ENCODE peak calls at places on chromosomes 6 and 20, in ten cellular contexts. One of them, this sample, is unnamed.

GRCh38 chr6:128519931-128520435 is 416 bp downstream of the PTPRK start:
- DNase-seq in activated T-cell treated with anti-CD3 and anti-CD28 coated beads, Interleukin-2, amount 50 U/mL, for 4 hours: peak
- DNase-seq in AG08396: peak
- DNase-seq in left cardiac atrium: peak
- DNase-seq in SHP77 treated with DMSO at 0.1 percent for 48 hours: no peak
- DNase-seq in RWPE1: no peak
- DNase-seq in ovary: peak
- DNase-seq in NCI-H187: no peak
- DNase-seq in H4: peak
- DNase-seq in stimulated activated naive B cell treated with anti-CD40 and anti-IgM and Interleukin-4, amounts not matched to agents 10 μg/mL and 1 μg/mL and 100 μg/mL, for 72 hours: peak
- DNase-seq in this sample: peak

GRCh38 chr6:149461670-149462069 is 23.1 kb downstream of the ZC3H12D start:
- DNase-seq in AG08396: no peak
- DNase-seq in left cardiac atrium: no peak
- DNase-seq in activated T-cell treated with anti-CD3 and anti-CD28 coated beads, Interleukin-2, amount 50 U/mL, for 4 hours: no peak
- DNase-seq in RWPE1: no peak
- DNase-seq in stimulated activated naive B cell treated with anti-CD40 and anti-IgM and Interleukin-4, amounts not matched to agents 10 μg/mL and 1 μg/mL and 100 μg/mL, for 72 hours: no peak
- DNase-seq in H4: no peak
- DNase-seq in SHP77 treated with DMSO at 0.1 percent for 48 hours: no peak
- DNase-seq in ovary: no peak
- DNase-seq in NCI-H187: no peak
- DNase-seq in this sample: no peak

GRCh38 chr6:160818934-160819333 is 116.9 kb downstream of the PLG start:
- DNase-seq in SHP77 treated with DMSO at 0.1 percent for 48 hours: no peak
- DNase-seq in stimulated activated naive B cell treated with anti-CD40 and anti-IgM and Interleukin-4, amounts not matched to agents 10 μg/mL and 1 μg/mL and 100 μg/mL, for 72 hours: no peak
- DNase-seq in ovary: no peak
- DNase-seq in NCI-H187: no peak
- DNase-seq in H4: no peak
- DNase-seq in left cardiac atrium: no peak
- DNase-seq in RWPE1: no peak
- DNase-seq in AG08396: no peak
- DNase-seq in activated T-cell treated with anti-CD3 and anti-CD28 coated beads, Interleukin-2, amount 50 U/mL, for 4 hours: no peak
- DNase-seq in this sample: no peak

GRCh38 chr6:143247586-143247985 is 186.9 kb downstream of the AIG1 start:
- DNase-seq in left cardiac atrium: no peak
- DNase-seq in AG08396: no peak
- DNase-seq in NCI-H187: no peak
- DNase-seq in RWPE1: no peak
- DNase-seq in H4: no peak
- DNase-seq in stimulated activated naive B cell treated with anti-CD40 and anti-IgM and Interleukin-4, amounts not matched to agents 10 μg/mL and 1 μg/mL and 100 μg/mL, for 72 hours: no peak
- DNase-seq in ovary: no peak
- DNase-seq in activated T-cell treated with anti-CD3 and anti-CD28 coated beads, Interleukin-2, amount 50 U/mL, for 4 hours: no peak
- DNase-seq in SHP77 treated with DMSO at 0.1 percent for 48 hours: no peak
- DNase-seq in this sample: no peak

GRCh38 chr6:5672581-5673011 is 334.1 kb downstream of the NRN1 start:
- DNase-seq in SHP77 treated with DMSO at 0.1 percent for 48 hours: no peak
- DNase-seq in stimulated activated naive B cell treated with anti-CD40 and anti-IgM and Interleukin-4, amounts not matched to agents 10 μg/mL and 1 μg/mL and 100 μg/mL, for 72 hours: no peak
- DNase-seq in activated T-cell treated with anti-CD3 and anti-CD28 coated beads, Interleukin-2, amount 50 U/mL, for 4 hours: no peak
- DNase-seq in ovary: peak
- DNase-seq in RWPE1: peak
- DNase-seq in NCI-H187: no peak
- DNase-seq in AG08396: peak
- DNase-seq in left cardiac atrium: no peak
- DNase-seq in H4: peak
- DNase-seq in this sample: peak

GRCh38 chr6:74115674-74116073 is 419.7 kb downstream of the CD109 start:
- DNase-seq in RWPE1: no peak
- DNase-seq in SHP77 treated with DMSO at 0.1 percent for 48 hours: no peak
- DNase-seq in H4: peak
- DNase-seq in NCI-H187: no peak
- DNase-seq in ovary: no peak
- DNase-seq in activated T-cell treated with anti-CD3 and anti-CD28 coated beads, Interleukin-2, amount 50 U/mL, for 4 hours: no peak
- DNase-seq in stimulated activated naive B cell treated with anti-CD40 and anti-IgM and Interleukin-4, amounts not matched to agents 10 μg/mL and 1 μg/mL and 100 μg/mL, for 72 hours: no peak
- DNase-seq in AG08396: peak
- DNase-seq in left cardiac atrium: no peak
- DNase-seq in this sample: peak

GRCh38 chr6:18585032-18585573 is 198.0 kb downstream of the RNF144B start:
- DNase-seq in RWPE1: peak
- DNase-seq in SHP77 treated with DMSO at 0.1 percent for 48 hours: peak
- DNase-seq in stimulated activated naive B cell treated with anti-CD40 and anti-IgM and Interleukin-4, amounts not matched to agents 10 μg/mL and 1 μg/mL and 100 μg/mL, for 72 hours: no peak
- DNase-seq in activated T-cell treated with anti-CD3 and anti-CD28 coated beads, Interleukin-2, amount 50 U/mL, for 4 hours: no peak
- DNase-seq in AG08396: peak
- DNase-seq in H4: peak
- DNase-seq in NCI-H187: no peak
- DNase-seq in ovary: no peak
- DNase-seq in left cardiac atrium: peak
- DNase-seq in this sample: peak

GRCh38 chr6:13522639-13523038 is 35.2 kb upstream of the GFOD1 start:
- DNase-seq in left cardiac atrium: no peak
- DNase-seq in AG08396: peak
- DNase-seq in SHP77 treated with DMSO at 0.1 percent for 48 hours: no peak
- DNase-seq in stimulated activated naive B cell treated with anti-CD40 and anti-IgM and Interleukin-4, amounts not matched to agents 10 μg/mL and 1 μg/mL and 100 μg/mL, for 72 hours: no peak
- DNase-seq in NCI-H187: no peak
- DNase-seq in activated T-cell treated with anti-CD3 and anti-CD28 coated beads, Interleukin-2, amount 50 U/mL, for 4 hours: no peak
- DNase-seq in RWPE1: peak
- DNase-seq in H4: no peak
- DNase-seq in ovary: no peak
- DNase-seq in this sample: no peak

GRCh38 chr6:128131566-128131965 is 230.7 kb upstream of the THEMIS start:
- DNase-seq in left cardiac atrium: no peak
- DNase-seq in NCI-H187: no peak
- DNase-seq in activated T-cell treated with anti-CD3 and anti-CD28 coated beads, Interleukin-2, amount 50 U/mL, for 4 hours: no peak
- DNase-seq in AG08396: no peak
- DNase-seq in H4: peak
- DNase-seq in ovary: no peak
- DNase-seq in RWPE1: no peak
- DNase-seq in SHP77 treated with DMSO at 0.1 percent for 48 hours: no peak
- DNase-seq in stimulated activated naive B cell treated with anti-CD40 and anti-IgM and Interleukin-4, amounts not matched to agents 10 μg/mL and 1 μg/mL and 100 μg/mL, for 72 hours: no peak
- DNase-seq in this sample: peak

GRCh38 chr6:100719883-100720682 is 161.0 kb downstream of the ASCC3 start:
- DNase-seq in AG08396: no peak
- DNase-seq in ovary: no peak
- DNase-seq in NCI-H187: no peak
- DNase-seq in left cardiac atrium: no peak
- DNase-seq in SHP77 treated with DMSO at 0.1 percent for 48 hours: no peak
- DNase-seq in RWPE1: peak
- DNase-seq in stimulated activated naive B cell treated with anti-CD40 and anti-IgM and Interleukin-4, amounts not matched to agents 10 μg/mL and 1 μg/mL and 100 μg/mL, for 72 hours: no peak
- DNase-seq in H4: peak
- DNase-seq in activated T-cell treated with anti-CD3 and anti-CD28 coated beads, Interleukin-2, amount 50 U/mL, for 4 hours: no peak
- DNase-seq in this sample: peak

GRCh38 chr20:48823960-48824497 is 3.8 kb downstream of the PREX1 start:
- DNase-seq in activated T-cell treated with anti-CD3 and anti-CD28 coated beads, Interleukin-2, amount 50 U/mL, for 4 hours: peak
- DNase-seq in left cardiac atrium: no peak
- DNase-seq in NCI-H187: no peak
- DNase-seq in H4: peak
- DNase-seq in ovary: no peak
- DNase-seq in RWPE1: peak
- DNase-seq in SHP77 treated with DMSO at 0.1 percent for 48 hours: no peak
- DNase-seq in stimulated activated naive B cell treated with anti-CD40 and anti-IgM and Interleukin-4, amounts not matched to agents 10 μg/mL and 1 μg/mL and 100 μg/mL, for 72 hours: peak
- DNase-seq in AG08396: peak
- DNase-seq in this sample: peak

GRCh38 chr6:8481727-8482126 is 46.4 kb upstream of the SLC35B3 start:
- DNase-seq in left cardiac atrium: no peak
- DNase-seq in SHP77 treated with DMSO at 0.1 percent for 48 hours: no peak
- DNase-seq in RWPE1: peak
- DNase-seq in ovary: no peak
- DNase-seq in H4: peak
- DNase-seq in stimulated activated naive B cell treated with anti-CD40 and anti-IgM and Interleukin-4, amounts not matched to agents 10 μg/mL and 1 μg/mL and 100 μg/mL, for 72 hours: no peak
- DNase-seq in NCI-H187: no peak
- DNase-seq in AG08396: no peak
- DNase-seq in activated T-cell treated with anti-CD3 and anti-CD28 coated beads, Interleukin-2, amount 50 U/mL, for 4 hours: no peak
- DNase-seq in this sample: peak

GRCh38 chr6:17714879-17715860 is 8.4 kb upstream of the NUP153 start:
- DNase-seq in RWPE1: peak
- DNase-seq in NCI-H187: no peak
- DNase-seq in left cardiac atrium: no peak
- DNase-seq in AG08396: peak
- DNase-seq in activated T-cell treated with anti-CD3 and anti-CD28 coated beads, Interleukin-2, amount 50 U/mL, for 4 hours: no peak
- DNase-seq in stimulated activated naive B cell treated with anti-CD40 and anti-IgM and Interleukin-4, amounts not matched to agents 10 μg/mL and 1 μg/mL and 100 μg/mL, for 72 hours: no peak
- DNase-seq in SHP77 treated with DMSO at 0.1 percent for 48 hours: no peak
- DNase-seq in ovary: no peak
- DNase-seq in H4: peak
- DNase-seq in this sample: peak

GRCh38 chr20:57665589-57665971 is 44.2 kb downstream of the PMEPA1 start:
- DNase-seq in H4: no peak
- DNase-seq in ovary: no peak
- DNase-seq in NCI-H187: no peak
- DNase-seq in SHP77 treated with DMSO at 0.1 percent for 48 hours: no peak
- DNase-seq in AG08396: no peak
- DNase-seq in RWPE1: no peak
- DNase-seq in left cardiac atrium: no peak
- DNase-seq in stimulated activated naive B cell treated with anti-CD40 and anti-IgM and Interleukin-4, amounts not matched to agents 10 μg/mL and 1 μg/mL and 100 μg/mL, for 72 hours: no peak
- DNase-seq in activated T-cell treated with anti-CD3 and anti-CD28 coated beads, Interleukin-2, amount 50 U/mL, for 4 hours: no peak
- DNase-seq in this sample: no peak

GRCh38 chr20:44715495-44716308 is 533 bp downstream of the CCN5 start:
- DNase-seq in NCI-H187: no peak
- DNase-seq in activated T-cell treated with anti-CD3 and anti-CD28 coated beads, Interleukin-2, amount 50 U/mL, for 4 hours: no peak
- DNase-seq in ovary: no peak
- DNase-seq in AG08396: no peak
- DNase-seq in left cardiac atrium: no peak
- DNase-seq in SHP77 treated with DMSO at 0.1 percent for 48 hours: no peak
- DNase-seq in H4: no peak
- DNase-seq in stimulated activated naive B cell treated with anti-CD40 and anti-IgM and Interleukin-4, amounts not matched to agents 10 μg/mL and 1 μg/mL and 100 μg/mL, for 72 hours: no peak
- DNase-seq in RWPE1: no peak
- DNase-seq in this sample: no peak

GRCh38 chr6:166112580-166112979 is 55.1 kb downstream of the TBXT start:
- DNase-seq in SHP77 treated with DMSO at 0.1 percent for 48 hours: peak
- DNase-seq in stimulated activated naive B cell treated with anti-CD40 and anti-IgM and Interleukin-4, amounts not matched to agents 10 μg/mL and 1 μg/mL and 100 μg/mL, for 72 hours: no peak
- DNase-seq in H4: peak
- DNase-seq in NCI-H187: no peak
- DNase-seq in ovary: no peak
- DNase-seq in activated T-cell treated with anti-CD3 and anti-CD28 coated beads, Interleukin-2, amount 50 U/mL, for 4 hours: no peak
- DNase-seq in AG08396: peak
- DNase-seq in left cardiac atrium: no peak
- DNase-seq in RWPE1: peak
- DNase-seq in this sample: peak

GRCh38 chr20:10239954-10240353 is 21.3 kb downstream of the SNAP25 start:
- DNase-seq in stimulated activated naive B cell treated with anti-CD40 and anti-IgM and Interleukin-4, amounts not matched to agents 10 μg/mL and 1 μg/mL and 100 μg/mL, for 72 hours: no peak
- DNase-seq in AG08396: peak
- DNase-seq in SHP77 treated with DMSO at 0.1 percent for 48 hours: peak
- DNase-seq in H4: peak
- DNase-seq in left cardiac atrium: no peak
- DNase-seq in NCI-H187: peak
- DNase-seq in activated T-cell treated with anti-CD3 and anti-CD28 coated beads, Interleukin-2, amount 50 U/mL, for 4 hours: no peak
- DNase-seq in ovary: no peak
- DNase-seq in RWPE1: peak
- DNase-seq in this sample: no peak

GRCh38 chr20:49319204-49319809 is 41.5 kb upstream of the ZNFX1 start:
- DNase-seq in ovary: no peak
- DNase-seq in H4: no peak
- DNase-seq in AG08396: no peak
- DNase-seq in activated T-cell treated with anti-CD3 and anti-CD28 coated beads, Interleukin-2, amount 50 U/mL, for 4 hours: no peak
- DNase-seq in left cardiac atrium: peak
- DNase-seq in SHP77 treated with DMSO at 0.1 percent for 48 hours: no peak
- DNase-seq in stimulated activated naive B cell treated with anti-CD40 and anti-IgM and Interleukin-4, amounts not matched to agents 10 μg/mL and 1 μg/mL and 100 μg/mL, for 72 hours: no peak
- DNase-seq in RWPE1: no peak
- DNase-seq in NCI-H187: no peak
- DNase-seq in this sample: no peak

GRCh38 chr20:48875914-48876240 is 45.6 kb upstream of the ARFGEF2 start:
- DNase-seq in left cardiac atrium: no peak
- DNase-seq in SHP77 treated with DMSO at 0.1 percent for 48 hours: no peak
- DNase-seq in H4: no peak
- DNase-seq in stimulated activated naive B cell treated with anti-CD40 and anti-IgM and Interleukin-4, amounts not matched to agents 10 μg/mL and 1 μg/mL and 100 μg/mL, for 72 hours: no peak
- DNase-seq in ovary: no peak
- DNase-seq in activated T-cell treated with anti-CD3 and anti-CD28 coated beads, Interleukin-2, amount 50 U/mL, for 4 hours: no peak
- DNase-seq in AG08396: no peak
- DNase-seq in NCI-H187: no peak
- DNase-seq in RWPE1: peak
- DNase-seq in this sample: peak

GRCh38 chr6:84522135-84522535 is 242.3 kb downstream of the TBX18 start:
- DNase-seq in ovary: no peak
- DNase-seq in NCI-H187: no peak
- DNase-seq in activated T-cell treated with anti-CD3 and anti-CD28 coated beads, Interleukin-2, amount 50 U/mL, for 4 hours: no peak
- DNase-seq in RWPE1: peak
- DNase-seq in AG08396: peak
- DNase-seq in H4: peak
- DNase-seq in SHP77 treated with DMSO at 0.1 percent for 48 hours: no peak
- DNase-seq in left cardiac atrium: peak
- DNase-seq in stimulated activated naive B cell treated with anti-CD40 and anti-IgM and Interleukin-4, amounts not matched to agents 10 μg/mL and 1 μg/mL and 100 μg/mL, for 72 hours: no peak
- DNase-seq in this sample: peak

GRCh38 chr6:149065658-149066556 is 251.6 kb upstream of the TAB2 start:
- DNase-seq in AG08396: no peak
- DNase-seq in NCI-H187: no peak
- DNase-seq in left cardiac atrium: no peak
- DNase-seq in H4: no peak
- DNase-seq in RWPE1: no peak
- DNase-seq in ovary: no peak
- DNase-seq in activated T-cell treated with anti-CD3 and anti-CD28 coated beads, Interleukin-2, amount 50 U/mL, for 4 hours: peak
- DNase-seq in stimulated activated naive B cell treated with anti-CD40 and anti-IgM and Interleukin-4, amounts not matched to agents 10 μg/mL and 1 μg/mL and 100 μg/mL, for 72 hours: peak
- DNase-seq in SHP77 treated with DMSO at 0.1 percent for 48 hours: no peak
- DNase-seq in this sample: peak

GRCh38 chr20:19757487-19757972 is 528 bp upstream of the RIN2 start:
- DNase-seq in AG08396: peak
- DNase-seq in stimulated activated naive B cell treated with anti-CD40 and anti-IgM and Interleukin-4, amounts not matched to agents 10 μg/mL and 1 μg/mL and 100 μg/mL, for 72 hours: no peak
- DNase-seq in H4: no peak
- DNase-seq in left cardiac atrium: peak
- DNase-seq in ovary: peak
- DNase-seq in activated T-cell treated with anti-CD3 and anti-CD28 coated beads, Interleukin-2, amount 50 U/mL, for 4 hours: no peak
- DNase-seq in NCI-H187: no peak
- DNase-seq in SHP77 treated with DMSO at 0.1 percent for 48 hours: no peak
- DNase-seq in RWPE1: peak
- DNase-seq in this sample: peak

GRCh38 chr20:37562695-37563480 is 35.2 kb upstream of the BLCAP start:
- DNase-seq in SHP77 treated with DMSO at 0.1 percent for 48 hours: no peak
- DNase-seq in NCI-H187: no peak
- DNase-seq in H4: no peak
- DNase-seq in activated T-cell treated with anti-CD3 and anti-CD28 coated beads, Interleukin-2, amount 50 U/mL, for 4 hours: no peak
- DNase-seq in RWPE1: no peak
- DNase-seq in stimulated activated naive B cell treated with anti-CD40 and anti-IgM and Interleukin-4, amounts not matched to agents 10 μg/mL and 1 μg/mL and 100 μg/mL, for 72 hours: no peak
- DNase-seq in ovary: no peak
- DNase-seq in AG08396: no peak
- DNase-seq in left cardiac atrium: no peak
- DNase-seq in this sample: no peak

GRCh38 chr6:44980841-44981240 is 347.3 kb upstream of the RUNX2 start:
- DNase-seq in left cardiac atrium: no peak
- DNase-seq in ovary: no peak
- DNase-seq in RWPE1: no peak
- DNase-seq in AG08396: no peak
- DNase-seq in SHP77 treated with DMSO at 0.1 percent for 48 hours: no peak
- DNase-seq in H4: no peak
- DNase-seq in stimulated activated naive B cell treated with anti-CD40 and anti-IgM and Interleukin-4, amounts not matched to agents 10 μg/mL and 1 μg/mL and 100 μg/mL, for 72 hours: no peak
- DNase-seq in activated T-cell treated with anti-CD3 and anti-CD28 coated beads, Interleukin-2, amount 50 U/mL, for 4 hours: no peak
- DNase-seq in NCI-H187: no peak
- DNase-seq in this sample: no peak

GRCh38 chr6:165585060-165585459 is 78.0 kb downstream of the PDE10A start:
- DNase-seq in AG08396: no peak
- DNase-seq in RWPE1: no peak
- DNase-seq in ovary: no peak
- DNase-seq in activated T-cell treated with anti-CD3 and anti-CD28 coated beads, Interleukin-2, amount 50 U/mL, for 4 hours: no peak
- DNase-seq in left cardiac atrium: no peak
- DNase-seq in H4: no peak
- DNase-seq in SHP77 treated with DMSO at 0.1 percent for 48 hours: no peak
- DNase-seq in NCI-H187: no peak
- DNase-seq in stimulated activated naive B cell treated with anti-CD40 and anti-IgM and Interleukin-4, amounts not matched to agents 10 μg/mL and 1 μg/mL and 100 μg/mL, for 72 hours: no peak
- DNase-seq in this sample: peak

GRCh38 chr6:74050921-74051320 is 354.9 kb downstream of the CD109 start:
- DNase-seq in RWPE1: no peak
- DNase-seq in NCI-H187: no peak
- DNase-seq in ovary: no peak
- DNase-seq in activated T-cell treated with anti-CD3 and anti-CD28 coated beads, Interleukin-2, amount 50 U/mL, for 4 hours: no peak
- DNase-seq in H4: no peak
- DNase-seq in stimulated activated naive B cell treated with anti-CD40 and anti-IgM and Interleukin-4, amounts not matched to agents 10 μg/mL and 1 μg/mL and 100 μg/mL, for 72 hours: no peak
- DNase-seq in left cardiac atrium: no peak
- DNase-seq in SHP77 treated with DMSO at 0.1 percent for 48 hours: no peak
- DNase-seq in AG08396: no peak
- DNase-seq in this sample: no peak

GRCh38 chr6:158856261-158856660 is 37.1 kb upstream of the EZR start:
- DNase-seq in activated T-cell treated with anti-CD3 and anti-CD28 coated beads, Interleukin-2, amount 50 U/mL, for 4 hours: no peak
- DNase-seq in RWPE1: no peak
- DNase-seq in ovary: no peak
- DNase-seq in NCI-H187: no peak
- DNase-seq in stimulated activated naive B cell treated with anti-CD40 and anti-IgM and Interleukin-4, amounts not matched to agents 10 μg/mL and 1 μg/mL and 100 μg/mL, for 72 hours: no peak
- DNase-seq in SHP77 treated with DMSO at 0.1 percent for 48 hours: no peak
- DNase-seq in H4: no peak
- DNase-seq in left cardiac atrium: peak
- DNase-seq in AG08396: no peak
- DNase-seq in this sample: no peak

GRCh38 chr20:58327211-58327610 is 17.7 kb downstream of the RAB22A start:
- DNase-seq in left cardiac atrium: no peak
- DNase-seq in activated T-cell treated with anti-CD3 and anti-CD28 coated beads, Interleukin-2, amount 50 U/mL, for 4 hours: no peak
- DNase-seq in SHP77 treated with DMSO at 0.1 percent for 48 hours: no peak
- DNase-seq in H4: no peak
- DNase-seq in ovary: no peak
- DNase-seq in stimulated activated naive B cell treated with anti-CD40 and anti-IgM and Interleukin-4, amounts not matched to agents 10 μg/mL and 1 μg/mL and 100 μg/mL, for 72 hours: no peak
- DNase-seq in RWPE1: no peak
- DNase-seq in NCI-H187: no peak
- DNase-seq in AG08396: no peak
- DNase-seq in this sample: no peak